ENCODE peak calls at places on chromosomes 1 and 21, in five cellular contexts. L is A549, D is esophagus squamous epithelium, Y is AG04450, W is transverse colon. H is an unnamed sample.
A peak's percentile ranks its signal among the peaks of the same experiment; 100 is the strongest.

GRCh38 chr21:31420354-31420753 is 76.3 kb upstream of the TIAM1 start:
- DNase-seq in L (no peak), D (no peak), Y (no peak), W (no peak), H (no peak)

GRCh38 chr1:94981574-94981973 is 54.7 kb upstream of the CNN3 start:
- DNase-seq in L (no peak), D (no peak), Y (no peak), W (no peak), H (no peak)

GRCh38 chr1:41118645-41119044 is 97.1 kb upstream of the SLFNL1 start:
- DNase-seq in L (no peak), D (no peak), Y (no peak), W (no peak), H (no peak)

GRCh38 chr1:162168261-162168660 is 98.8 kb downstream of the NOS1AP start:
- DNase-seq in L (no peak), D (no peak), Y (no peak), W (no peak), H (no peak)

GRCh38 chr1:87399701-87400100 is 71.0 kb downstream of the LMO4 start:
- DNase-seq in L (no peak), D (no peak), Y (no peak), W (peak; percentile 33), H (no peak)

GRCh38 chr1:203026666-203027663 is 674 bp downstream of the PPFIA4 start:
- DNase-seq in L (no peak), D (no peak), Y (no peak), W (no peak), H (no peak)

GRCh38 chr1:186089938-186090337 is 285.1 kb downstream of the TPR start:
- DNase-seq in L (no peak), D (no peak), Y (no peak), W (no peak), H (no peak)

GRCh38 chr1:202143011-202143767 is 1.3 kb downstream of the ARL8A start:
- DNase-seq in L (no peak), D (no peak), Y (no peak), W (peak; percentile 34), H (peak; percentile 42)

GRCh38 chr1:21608813-21609212 is 60.3 kb downstream of the RAP1GAP start:
- DNase-seq in L (no peak), D (no peak), Y (no peak), W (no peak), H (no peak)

GRCh38 chr1:97044159-97044760 is 322.7 kb downstream of the PTBP2 start:
- DNase-seq in L (no peak), D (no peak), Y (no peak), W (no peak), H (no peak)

GRCh38 chr1:51558375-51558924 is 39.4 kb upstream of the EPS15 start:
- DNase-seq in L (peak; percentile 13), D (no peak), Y (no peak), W (no peak), H (peak; percentile 79)

GRCh38 chr1:67815303-67816095 is 17.8 kb downstream of the GNG12 start:
- DNase-seq in L (no peak), D (no peak), Y (no peak), W (peak; percentile 93), H (peak; percentile 26)

DNA sequence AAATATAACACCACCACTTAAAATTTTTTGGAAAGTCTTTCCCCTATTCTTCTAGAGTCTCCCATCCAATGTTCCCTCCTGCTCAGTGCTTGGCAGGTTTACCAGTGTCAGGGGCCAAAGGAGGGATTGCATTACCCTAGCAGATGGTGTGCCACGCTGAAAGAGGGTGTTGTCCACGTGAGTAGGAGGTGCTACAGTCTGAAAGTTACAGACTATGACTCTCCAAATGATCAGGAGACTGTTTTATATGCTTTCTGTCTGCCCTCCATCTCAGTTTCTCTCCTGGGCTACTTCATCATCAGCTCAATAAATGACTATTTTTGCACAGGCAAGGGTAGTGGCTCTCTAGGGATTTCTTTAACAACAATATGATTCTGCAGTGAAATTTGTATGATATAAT is 31.3 kb upstream of the ANGPTL7 start:
- DNase-seq in L (no peak), D (no peak), Y (no peak), W (no peak), H (no peak)
- H3K27ac ChIP-seq in L (peak overlapping the region; percentile 13), D (peak overlapping the region; percentile 77), Y (peak overlapping the region; percentile 96), W (no peak overlapping the region), H (peak overlapping the region; percentile 60)

GRCh38 chr1:218553197-218553596 is 208.1 kb downstream of the TGFB2 start:
- DNase-seq in L (no peak), D (no peak), Y (no peak), W (no peak), H (no peak)
- TF ChIP-seq CTCF in L (no peak), D (no peak), Y (no peak), W (no peak), H (no peak)

GRCh38 chr1:85818371-85818770 is 110.1 kb upstream of the ZNHIT6 start:
- DNase-seq in L (peak; percentile 49), D (no peak), Y (peak; percentile 36), W (no peak), H (no peak)

GRCh38 chr1:85816606-85817005 is 108.4 kb upstream of the ZNHIT6 start:
- DNase-seq in L (no peak), D (no peak), Y (no peak), W (no peak), H (no peak)

GRCh38 chr1:85815906-85816305 is 107.7 kb upstream of the ZNHIT6 start:
- DNase-seq in L (no peak), D (no peak), Y (no peak), W (no peak), H (no peak)
- H3K27ac ChIP-seq in L (no peak overlapping the region), D (no peak overlapping the region), Y (no peak overlapping the region), W (no peak overlapping the region), H (no peak overlapping the region)

DNA sequence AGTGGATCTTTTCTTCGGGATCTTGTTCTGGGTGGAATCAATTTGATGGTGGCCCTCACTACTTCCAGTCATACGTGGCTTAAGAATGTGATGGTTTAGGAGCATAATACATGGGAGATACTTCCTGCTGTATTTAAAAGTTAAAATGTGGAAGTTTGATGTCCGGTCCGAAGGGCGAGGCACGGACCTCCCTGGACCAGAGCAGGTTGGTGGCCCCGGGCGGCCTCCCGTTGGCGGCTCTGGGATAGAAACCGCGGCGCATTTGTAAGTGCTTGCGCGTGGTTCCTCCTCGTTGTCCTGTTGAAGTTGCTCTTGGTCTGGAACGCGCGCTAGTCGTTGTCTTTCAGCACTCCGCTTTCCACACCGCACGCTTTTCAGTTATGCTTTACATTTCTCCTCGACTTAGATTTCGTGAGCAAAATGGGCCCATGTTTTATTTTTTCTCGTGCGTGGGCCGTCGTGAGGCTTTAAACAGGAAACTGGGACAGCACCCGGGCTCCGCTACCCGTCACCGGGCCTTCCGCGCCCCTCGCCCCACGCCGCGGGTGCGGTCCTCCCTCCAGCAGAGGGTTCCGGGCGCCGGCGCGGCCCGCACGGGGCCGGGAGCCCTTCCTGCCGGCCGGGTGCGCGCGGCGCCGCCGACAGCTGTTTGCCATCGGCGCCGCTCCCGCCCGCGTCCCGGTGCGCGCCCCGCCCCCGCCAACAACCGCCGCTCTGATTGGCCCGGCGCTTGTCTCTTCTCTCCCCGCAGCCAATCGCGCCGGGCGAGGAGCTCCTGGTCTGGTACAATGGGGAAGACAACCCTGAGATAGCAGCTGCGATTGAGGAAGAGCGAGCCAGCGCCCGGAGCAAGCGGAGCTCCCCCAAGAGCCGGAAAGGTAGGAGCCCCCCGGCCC is 48.9 kb downstream of the PRDM2 start:
- DNase-seq in L (peak; percentile 92), D (peak; percentile 91), Y (peak; percentile 82), W (peak; percentile 98), H (peak; percentile 98)
- TF ChIP-seq CTCF in L (peak; percentile 24), D (no peak), Y (peak; percentile 5), W (no peak), H (peak; percentile 48)

GRCh38 chr1:111561328-111561727 is 57.9 kb upstream of the ADORA3 start:
- DNase-seq in L (no peak), D (no peak), Y (no peak), W (no peak), H (no peak)
- H3K27ac ChIP-seq in L (no peak overlapping the region), D (no peak overlapping the region), Y (no peak overlapping the region), W (no peak overlapping the region), H (no peak overlapping the region)